ENCODE peak calls at places on chromosome 14, in four cellular contexts. K is NCI-H774, X is endothelial cell of umbilical vein, N is epithelial cell of esophagus. Y is an unnamed sample.

GRCh38 chr14:65042731-65043372 is 56.2 kb downstream of the FNTB start:
- DNase-seq in N (no peak), K (no peak), X (no peak), Y (no peak)

GRCh38 chr14:53432378-53432802 is 279.3 kb upstream of the DDHD1 start:
- DNase-seq in K (no peak), N (peak; percentile 62), X (peak; percentile 70), Y (peak; percentile 39)

GRCh38 chr14:95413289-95414215 is 93.8 kb upstream of the CLMN start:
- DNase-seq in N (peak; percentile 22), K (no peak), X (no peak), Y (no peak)

GRCh38 chr14:36402867-36403266 is 82.4 kb upstream of the MBIP start:
- DNase-seq in N (no peak), K (no peak), X (no peak), Y (no peak)

GRCh38 chr14:39434401-39434800 is 2.2 kb upstream of the FBXO33 start:
- DNase-seq in K (peak; percentile 43), N (peak; percentile 20), X (no peak), Y (no peak)

GRCh38 chr14:55731881-55732498 is 152.0 kb downstream of the KTN1 start:
- DNase-seq in K (no peak), N (peak; percentile 47), X (peak; percentile 46), Y (peak; percentile 53)

GRCh38 chr14:36973806-36974442 is 198.5 kb downstream of the SLC25A21 start:
- DNase-seq in N (peak; percentile 92), X (peak; percentile 56), K (no peak), Y (no peak)

GRCh38 chr14:104973215-104974145 is 4.7 kb downstream of the AHNAK2 start:
- DNase-seq in K (no peak), X (peak; percentile 91), N (peak; percentile 99), Y (no peak)

GRCh38 chr14:37650356-37651037 is 55.1 kb downstream of the TTC6 start:
- DNase-seq in K (no peak), X (no peak), N (peak; percentile 17), Y (no peak)

GRCh38 chr14:34981743-34982420 is 910 bp upstream of the SRP54 start:
- DNase-seq in N (peak; percentile 39), X (no peak), K (peak; percentile 17), Y (no peak)

GRCh38 chr14:99190696-99191662 is 81.0 kb downstream of the BCL11B start:
- DNase-seq in N (no peak), K (no peak), X (no peak), Y (no peak)

GRCh38 chr14:104799657-104800599 is 973 bp upstream of the ZBTB42 start:
- DNase-seq in K (peak; percentile 61), N (peak; percentile 82), X (peak; percentile 62), Y (peak; percentile 14)

GRCh38 chr14:100714205-100714781 is 12.4 kb upstream of the DLK1 start:
- DNase-seq in N (no peak), X (no peak), K (no peak), Y (peak; percentile 34)

GRCh38 chr14:44170554-44170953 is 336.5 kb downstream of the FSCB start:
- DNase-seq in N (no peak), X (no peak), K (no peak), Y (no peak)

GRCh38 chr14:56666716-56667115 is 87.1 kb downstream of the TMEM260 start:
- DNase-seq in N (peak; percentile 85), K (no peak), X (peak; percentile 15), Y (no peak)

GRCh38 chr14:76426161-76426696 is 50.3 kb downstream of the ESRRB start:
- DNase-seq in K (no peak), N (no peak), X (no peak), Y (no peak)

GRCh38 chr14:24273422-24273998 is 2.1 kb upstream of the RABGGTA start:
- DNase-seq in N (peak; percentile 75), K (no peak), X (no peak), Y (no peak)

GRCh38 chr14:100736269-100737180 is 9.8 kb downstream of the DLK1 start:
- DNase-seq in X (no peak), K (no peak), N (no peak), Y (no peak)

Y was measured in NCI-H1092 treated with DMSO at 0.1 percent for 48 hours.